ENCODE peak calls at places on chromosome X, in ten cellular contexts. One of them, this sample, is unnamed.

GRCh38 chrX:145910017-145910416 is 92.4 kb downstream of the SLITRK2 start:
- DNase-seq in GM19239: no peak
- DNase-seq in iPS-NIHi11: no peak
- DNase-seq in brain microvascular endothelial cell: no peak
- DNase-seq in brain pericyte: no peak
- DNase-seq in effector CD4-positive, alpha-beta T cell: no peak
- DNase-seq in stimulated activated CD8-positive, alpha-beta memory T cell treated with anti-CD3 and anti-CD28 coated beads, Interleukin-15, amount 100 ng/mL, for 48 hours: no peak
- DNase-seq in tibial nerve: no peak
- DNase-seq in naive thymus-derived CD4-positive, alpha-beta T cell: no peak
- DNase-seq in activated CD8-positive, alpha-beta memory T cell treated with anti-CD3 and anti-CD28 coated beads, Interleukin-2, amount 10 ng/mL, durations not matched to agents 7 days and 5 days: no peak
- DNase-seq in this sample: peak

GRCh38 chrX:13669246-13669689 is 16.3 kb downstream of the TCEANC start:
- DNase-seq in GM19239: no peak
- DNase-seq in iPS-NIHi11: peak
- DNase-seq in brain microvascular endothelial cell: peak
- DNase-seq in brain pericyte: peak
- DNase-seq in effector CD4-positive, alpha-beta T cell: peak
- DNase-seq in stimulated activated CD8-positive, alpha-beta memory T cell treated with anti-CD3 and anti-CD28 coated beads, Interleukin-15, amount 100 ng/mL, for 48 hours: peak
- DNase-seq in tibial nerve: peak
- DNase-seq in naive thymus-derived CD4-positive, alpha-beta T cell: peak
- DNase-seq in activated CD8-positive, alpha-beta memory T cell treated with anti-CD3 and anti-CD28 coated beads, Interleukin-2, amount 10 ng/mL, durations not matched to agents 7 days and 5 days: peak
- DNase-seq in this sample: peak

GRCh38 chrX:129875669-129876068 is 30.3 kb upstream of the UTP14A start:
- DNase-seq in GM19239: no peak
- DNase-seq in iPS-NIHi11: no peak
- DNase-seq in brain microvascular endothelial cell: peak
- DNase-seq in brain pericyte: no peak
- DNase-seq in effector CD4-positive, alpha-beta T cell: no peak
- DNase-seq in stimulated activated CD8-positive, alpha-beta memory T cell treated with anti-CD3 and anti-CD28 coated beads, Interleukin-15, amount 100 ng/mL, for 48 hours: no peak
- DNase-seq in tibial nerve: no peak
- DNase-seq in naive thymus-derived CD4-positive, alpha-beta T cell: no peak
- DNase-seq in activated CD8-positive, alpha-beta memory T cell treated with anti-CD3 and anti-CD28 coated beads, Interleukin-2, amount 10 ng/mL, durations not matched to agents 7 days and 5 days: no peak
- DNase-seq in this sample: peak

GRCh38 chrX:7568597-7568996 is 274.4 kb upstream of the VCX start:
- DNase-seq in GM19239: no peak
- DNase-seq in iPS-NIHi11: no peak
- DNase-seq in brain microvascular endothelial cell: no peak
- DNase-seq in brain pericyte: no peak
- DNase-seq in effector CD4-positive, alpha-beta T cell: no peak
- DNase-seq in stimulated activated CD8-positive, alpha-beta memory T cell treated with anti-CD3 and anti-CD28 coated beads, Interleukin-15, amount 100 ng/mL, for 48 hours: no peak
- DNase-seq in tibial nerve: no peak
- DNase-seq in naive thymus-derived CD4-positive, alpha-beta T cell: no peak
- DNase-seq in activated CD8-positive, alpha-beta memory T cell treated with anti-CD3 and anti-CD28 coated beads, Interleukin-2, amount 10 ng/mL, durations not matched to agents 7 days and 5 days: no peak
- DNase-seq in this sample: no peak

GRCh38 chrX:7214251-7214650 is 66.3 kb upstream of the PUDP start:
- DNase-seq in GM19239: no peak
- DNase-seq in iPS-NIHi11: no peak
- DNase-seq in brain microvascular endothelial cell: no peak
- DNase-seq in brain pericyte: no peak
- DNase-seq in effector CD4-positive, alpha-beta T cell: no peak
- DNase-seq in stimulated activated CD8-positive, alpha-beta memory T cell treated with anti-CD3 and anti-CD28 coated beads, Interleukin-15, amount 100 ng/mL, for 48 hours: no peak
- DNase-seq in tibial nerve: no peak
- DNase-seq in naive thymus-derived CD4-positive, alpha-beta T cell: no peak
- DNase-seq in activated CD8-positive, alpha-beta memory T cell treated with anti-CD3 and anti-CD28 coated beads, Interleukin-2, amount 10 ng/mL, durations not matched to agents 7 days and 5 days: no peak
- DNase-seq in this sample: peak

GRCh38 chrX:7065473-7065872 is 82.0 kb upstream of the STS start:
- DNase-seq in GM19239: no peak
- DNase-seq in iPS-NIHi11: no peak
- DNase-seq in brain microvascular endothelial cell: no peak
- DNase-seq in brain pericyte: no peak
- DNase-seq in effector CD4-positive, alpha-beta T cell: no peak
- DNase-seq in stimulated activated CD8-positive, alpha-beta memory T cell treated with anti-CD3 and anti-CD28 coated beads, Interleukin-15, amount 100 ng/mL, for 48 hours: no peak
- DNase-seq in tibial nerve: no peak
- DNase-seq in naive thymus-derived CD4-positive, alpha-beta T cell: no peak
- DNase-seq in activated CD8-positive, alpha-beta memory T cell treated with anti-CD3 and anti-CD28 coated beads, Interleukin-2, amount 10 ng/mL, durations not matched to agents 7 days and 5 days: no peak
- DNase-seq in this sample: no peak

GRCh38 chrX:45347877-45348675 is 147.4 kb upstream of the DIPK2B start:
- DNase-seq in GM19239: no peak
- DNase-seq in iPS-NIHi11: no peak
- DNase-seq in brain microvascular endothelial cell: no peak
- DNase-seq in brain pericyte: no peak
- DNase-seq in effector CD4-positive, alpha-beta T cell: no peak
- DNase-seq in stimulated activated CD8-positive, alpha-beta memory T cell treated with anti-CD3 and anti-CD28 coated beads, Interleukin-15, amount 100 ng/mL, for 48 hours: no peak
- DNase-seq in tibial nerve: no peak
- DNase-seq in naive thymus-derived CD4-positive, alpha-beta T cell: no peak
- DNase-seq in activated CD8-positive, alpha-beta memory T cell treated with anti-CD3 and anti-CD28 coated beads, Interleukin-2, amount 10 ng/mL, durations not matched to agents 7 days and 5 days: no peak
- DNase-seq in this sample: peak

GRCh38 chrX:118216086-118216485 is 99.5 kb upstream of the KLHL13 start:
- DNase-seq in GM19239: no peak
- DNase-seq in iPS-NIHi11: peak
- DNase-seq in brain microvascular endothelial cell: no peak
- DNase-seq in brain pericyte: no peak
- DNase-seq in effector CD4-positive, alpha-beta T cell: no peak
- DNase-seq in stimulated activated CD8-positive, alpha-beta memory T cell treated with anti-CD3 and anti-CD28 coated beads, Interleukin-15, amount 100 ng/mL, for 48 hours: no peak
- DNase-seq in tibial nerve: no peak
- DNase-seq in naive thymus-derived CD4-positive, alpha-beta T cell: no peak
- DNase-seq in activated CD8-positive, alpha-beta memory T cell treated with anti-CD3 and anti-CD28 coated beads, Interleukin-2, amount 10 ng/mL, durations not matched to agents 7 days and 5 days: no peak
- DNase-seq in this sample: peak

GRCh38 chrX:46602468-46603102 is 29.0 kb downstream of the CHST7 start:
- DNase-seq in GM19239: no peak
- DNase-seq in iPS-NIHi11: no peak
- DNase-seq in brain microvascular endothelial cell: no peak
- DNase-seq in brain pericyte: no peak
- DNase-seq in effector CD4-positive, alpha-beta T cell: no peak
- DNase-seq in stimulated activated CD8-positive, alpha-beta memory T cell treated with anti-CD3 and anti-CD28 coated beads, Interleukin-15, amount 100 ng/mL, for 48 hours: no peak
- DNase-seq in tibial nerve: no peak
- DNase-seq in naive thymus-derived CD4-positive, alpha-beta T cell: no peak
- DNase-seq in activated CD8-positive, alpha-beta memory T cell treated with anti-CD3 and anti-CD28 coated beads, Interleukin-2, amount 10 ng/mL, durations not matched to agents 7 days and 5 days: no peak
- DNase-seq in this sample: no peak

GRCh38 chrX:26783512-26784225 is 567.7 kb downstream of the MAGEB5 start:
- DNase-seq in GM19239: no peak
- DNase-seq in iPS-NIHi11: peak
- DNase-seq in brain microvascular endothelial cell: peak
- DNase-seq in brain pericyte: no peak
- DNase-seq in effector CD4-positive, alpha-beta T cell: no peak
- DNase-seq in stimulated activated CD8-positive, alpha-beta memory T cell treated with anti-CD3 and anti-CD28 coated beads, Interleukin-15, amount 100 ng/mL, for 48 hours: no peak
- DNase-seq in tibial nerve: no peak
- DNase-seq in naive thymus-derived CD4-positive, alpha-beta T cell: no peak
- DNase-seq in activated CD8-positive, alpha-beta memory T cell treated with anti-CD3 and anti-CD28 coated beads, Interleukin-2, amount 10 ng/mL, durations not matched to agents 7 days and 5 days: peak
- DNase-seq in this sample: peak

GRCh38 chrX:102599950-102600579 is 750 bp downstream of the ARMCX5 start:
- DNase-seq in GM19239: no peak
- DNase-seq in iPS-NIHi11: peak
- DNase-seq in brain microvascular endothelial cell: peak
- DNase-seq in brain pericyte: no peak
- DNase-seq in effector CD4-positive, alpha-beta T cell: no peak
- DNase-seq in stimulated activated CD8-positive, alpha-beta memory T cell treated with anti-CD3 and anti-CD28 coated beads, Interleukin-15, amount 100 ng/mL, for 48 hours: no peak
- DNase-seq in tibial nerve: no peak
- DNase-seq in naive thymus-derived CD4-positive, alpha-beta T cell: no peak
- DNase-seq in activated CD8-positive, alpha-beta memory T cell treated with anti-CD3 and anti-CD28 coated beads, Interleukin-2, amount 10 ng/mL, durations not matched to agents 7 days and 5 days: no peak
- DNase-seq in this sample: peak

This sample was measured in PC-3.